ENCODE peak calls at places on chromosomes 16 and 17, in nine cellular contexts. Y is omental fat pad; K is epithelial cell of prostate; M is AG20443; G is kidney epithelial cell; X is naive thymus-derived CD8-positive, alpha-beta T cell; T is stimulated activated CD4-positive, alpha-beta T cell treated with anti-CD3 and anti-CD28 coated beads, Interleukin-2, amount 100 ng/mL, for 24 hours; D is posterior cingulate gyrus; R is ACHN. N is an unnamed sample.

GRCh38 chr17:61394630-61395408 is 4.8 kb upstream of the TBX2 start:
- DNase-seq in D (peak; percentile 70), X (no peak), Y (no peak), R (no peak), G (no peak), T (no peak), K (no peak), M (no peak), N (no peak)

GRCh38 chr17:20008242-20009051 is 712 bp upstream of the SPECC1 start:
- DNase-seq in M (peak; percentile 37), D (peak; percentile 86), G (no peak), Y (peak; percentile 30), R (peak; percentile 38), T (peak; percentile 28), K (no peak), X (no peak), N (peak; percentile 38)

GRCh38 chr17:45942284-45942683 is 47.9 kb downstream of the MAPT start:
- DNase-seq in X (no peak), K (no peak), G (no peak), R (no peak), D (peak; percentile 97), Y (no peak), T (no peak), M (peak; percentile 56), N (no peak)

GRCh38 chr17:31587462-31587861 is 196.0 kb downstream of the RAB11FIP4 start:
- DNase-seq in G (no peak), D (peak; percentile 31), Y (no peak), K (no peak), X (no peak), T (no peak), R (no peak), M (no peak), N (no peak)

GRCh38 chr17:73365934-73366623 is 54.3 kb upstream of the CDC42EP4 start:
- DNase-seq in X (no peak), Y (no peak), G (no peak), D (peak; percentile 81), K (no peak), T (no peak), R (no peak), M (peak; percentile 55), N (no peak)

GRCh38 chr16:71629617-71630016 is 3.6 kb downstream of the MARVELD3 start:
- DNase-seq in Y (no peak), K (no peak), M (no peak), D (no peak), G (no peak), T (no peak), R (no peak), X (no peak), N (no peak)

GRCh38 chr16:778909-779527 is 9.2 kb downstream of the RPUSD1 start:
- DNase-seq in T (no peak), M (no peak), D (no peak), K (no peak), X (no peak), G (no peak), R (no peak), Y (no peak), N (no peak)

GRCh38 chr17:8155341-8156173 is 3.4 kb upstream of the PER1 start:
- DNase-seq in M (no peak), T (peak; percentile 26), Y (no peak), D (peak; percentile 52), K (no peak), R (no peak), G (no peak), X (peak; percentile 45), N (no peak)

GRCh38 chr16:80525420-80525819 is 15.4 kb upstream of the DYNLRB2 start:
- DNase-seq in X (no peak), G (no peak), K (no peak), T (no peak), D (no peak), Y (no peak), R (no peak), M (no peak), N (no peak)

GRCh38 chr16:28012031-28012445 is 51.5 kb downstream of the GSG1L start:
- DNase-seq in Y (no peak), K (no peak), R (no peak), M (no peak), X (no peak), G (no peak), T (no peak), D (no peak), N (no peak)

GRCh38 chr16:31460582-31461002 is 1.3 kb downstream of the ARMC5 start:
- DNase-seq in D (no peak), R (peak; percentile 74), X (no peak), M (no peak), T (no peak), Y (no peak), K (no peak), G (no peak), N (peak; percentile 39)

GRCh38 chr16:54400261-54400660 is 113.7 kb upstream of the IRX3 start:
- DNase-seq in R (no peak), K (no peak), D (no peak), M (no peak), T (no peak), G (no peak), Y (no peak), X (no peak), N (no peak)

GRCh38 chr17:35816723-35817122 is 7.4 kb downstream of the TAF15 start:
- DNase-seq in M (no peak), K (no peak), X (no peak), G (no peak), R (no peak), Y (no peak), D (no peak), T (no peak), N (no peak)

GRCh38 chr16:11988258-11988978 is 11.9 kb downstream of the SNX29 start:
- DNase-seq in D (no peak), K (no peak), G (no peak), Y (no peak), X (no peak), T (no peak), M (no peak), R (no peak), N (no peak)

GRCh38 chr16:70659953-70660671 is 13.8 kb downstream of the IL34 start:
- DNase-seq in M (peak; percentile 14), K (no peak), G (no peak), Y (no peak), X (no peak), T (no peak), R (no peak), D (peak; percentile 74), N (no peak)

GRCh38 chr16:88352261-88353200 is 30.2 kb upstream of the ZNF469 start:
- DNase-seq in X (no peak), R (no peak), D (peak; percentile 76), Y (no peak), T (no peak), G (no peak), M (no peak), K (no peak), N (no peak)

GRCh38 chr17:34363183-34363661 is at the start of gene CCL1:
- DNase-seq in K (no peak), Y (no peak), T (no peak), X (no peak), G (no peak), D (no peak), M (peak; percentile 4), R (no peak), N (no peak)

GRCh38 chr16:78045865-78046581 is 23.7 kb downstream of the CLEC3A start:
- DNase-seq in D (peak; percentile 81), R (peak; percentile 85), G (peak; percentile 10), X (no peak), K (no peak), Y (no peak), M (peak; percentile 79), T (peak; percentile 18), N (no peak)

GRCh38 chr16:70588565-70588964 is 57.8 kb upstream of the IL34 start:
- DNase-seq in D (no peak), X (no peak), T (no peak), M (no peak), G (no peak), R (no peak), Y (no peak), K (no peak), N (no peak)

GRCh38 chr17:12078791-12079190 is 58.1 kb downstream of the MAP2K4 start:
- DNase-seq in M (peak; percentile 62), D (no peak), K (no peak), Y (no peak), T (no peak), G (peak; percentile 55), R (peak; percentile 57), X (no peak), N (no peak)

GRCh38 chr17:76820523-76820922 is 47.7 kb upstream of the MGAT5B start:
- DNase-seq in X (no peak), D (no peak), K (no peak), Y (no peak), T (no peak), G (no peak), M (no peak), R (no peak), N (no peak)

GRCh38 chr17:36592316-36592710 is 634 bp downstream of the DHRS11 start:
- DNase-seq in R (peak; percentile 48), D (no peak), X (no peak), T (no peak), K (no peak), M (peak; percentile 44), G (no peak), Y (no peak), N (peak; percentile 27)

GRCh38 chr17:81083125-81083765 is 48.3 kb downstream of the BAIAP2 start:
- DNase-seq in T (no peak), G (no peak), X (no peak), R (no peak), Y (no peak), D (no peak), K (no peak), M (no peak), N (no peak)

GRCh38 chr16:77812856-77813523 is 24.6 kb downstream of the VAT1L start:
- DNase-seq in M (no peak), T (no peak), D (no peak), R (no peak), X (no peak), K (no peak), G (no peak), Y (no peak), N (no peak)

GRCh38 chr17:48102700-48103378 is 1.6 kb upstream of the CBX1 start:
- DNase-seq in X (peak; percentile 52), T (peak; percentile 23), M (no peak), G (no peak), Y (no peak), R (no peak), K (no peak), D (no peak), N (no peak)

GRCh38 chr16:17194190-17194780 is 276.5 kb downstream of the XYLT1 start:
- DNase-seq in R (peak; percentile 20), D (peak; percentile 87), T (peak; percentile 71), K (no peak), M (peak; percentile 70), G (no peak), Y (peak; percentile 34), X (peak; percentile 31), N (peak; percentile 19)

GRCh38 chr17:75901727-75902126 is 3.0 kb downstream of the MRPL38 start:
- DNase-seq in M (no peak), X (no peak), T (no peak), K (no peak), G (no peak), D (no peak), Y (no peak), R (no peak), N (no peak)

GRCh38 chr17:40538019-40538935 is 27.0 kb downstream of the CCR7 start:
- DNase-seq in X (no peak), Y (no peak), D (no peak), G (no peak), T (no peak), K (peak; percentile 60), M (no peak), R (no peak), N (no peak)

GRCh38 chr16:27169511-27170071 is 33.7 kb upstream of the KDM8 start:
- DNase-seq in Y (no peak), X (peak; percentile 82), G (peak; percentile 37), K (peak; percentile 67), D (no peak), M (peak; percentile 81), T (peak; percentile 57), R (peak; percentile 33), N (no peak)

GRCh38 chr16:75105306-75106061 is 11.1 kb downstream of the LDHD start:
- DNase-seq in X (no peak), M (no peak), R (no peak), D (no peak), T (no peak), K (no peak), Y (no peak), G (no peak), N (no peak)

GRCh38 chr16:80614908-80615696 is 74.3 kb downstream of the DYNLRB2 start:
- DNase-seq in Y (no peak), M (peak; percentile 56), T (no peak), G (peak; percentile 54), X (no peak), K (peak; percentile 55), R (peak; percentile 48), D (no peak), N (no peak)